ENCODE peak calls at places on chromosomes 4 and X, in six cellular contexts. C is H9, K is neuronal stem cell, N is mesenchymal stem cell, M is trophoblast cell, Z is H1. U is an unnamed sample.

GRCh38 chrX:136147966-136148365 is 633 bp downstream of the FHL1 start:
- DNase-seq in N (no peak), C (no peak), K (no peak), Z (no peak), M (no peak), U (no peak)

GRCh38 chrX:96655947-96656623 is 28.6 kb upstream of the DIAPH2 start:
- DNase-seq in N (no peak), M (no peak), K (no peak), Z (no peak), C (no peak), U (no peak)

GRCh38 chrX:96982159-96982558 is 98.5 kb downstream of the RPA4 start:
- DNase-seq in M (no peak), N (no peak), K (no peak), C (no peak), Z (no peak), U (no peak)

GRCh38 chrX:120746153-120746552 is 116.3 kb upstream of the C1GALT1C1 start:
- DNase-seq in K (no peak), M (no peak), Z (no peak), C (no peak), N (no peak), U (no peak)

GRCh38 chrX:154021131-154021611 is 1.5 kb upstream of the IRAK1 start:
- DNase-seq in M (peak), K (no peak), N (peak), C (no peak), Z (no peak), U (peak)

GRCh38 chrX:38249965-38250364 is 29.3 kb upstream of the SRPX start:
- DNase-seq in C (no peak), Z (no peak), N (no peak), M (no peak), K (no peak), U (peak)

GRCh38 chrX:111411591-111412371 is at the start of gene DCX:
- DNase-seq in C (peak), N (no peak), M (no peak), K (no peak), Z (no peak), U (no peak)

GRCh38 chrX:130829526-130830515 is 73.2 kb downstream of the ENOX2 start:
- DNase-seq in Z (no peak), K (no peak), N (no peak), C (no peak), M (peak), U (no peak)

GRCh38 chr4:141645611-141646340 is 9.4 kb downstream of the IL15 start:
- DNase-seq in N (peak), M (peak), Z (no peak), K (no peak), C (no peak), U (peak)

GRCh38 chr4:168485511-168485910 is 5.2 kb upstream of the DDX60L start:
- DNase-seq in K (no peak), M (peak), Z (no peak), C (no peak), N (no peak), U (no peak)

GRCh38 chrX:23616361-23616760 is 50.9 kb upstream of the PRDX4 start:
- DNase-seq in Z (no peak), N (peak), M (no peak), K (no peak), C (no peak), U (peak)

GRCh38 chr4:102196221-102196620 is 149.1 kb downstream of the SLC39A8 start:
- DNase-seq in M (no peak), C (no peak), Z (no peak), K (no peak), N (peak), U (no peak)

GRCh38 chr4:153790962-153791551 is 2.2 kb upstream of the SFRP2 start:
- DNase-seq in M (no peak), C (peak), Z (peak), K (peak), N (peak), U (no peak)

GRCh38 chr4:14719053-14719452 is 283.2 kb upstream of the CPEB2 start:
- DNase-seq in N (peak), Z (no peak), K (no peak), M (no peak), C (no peak), U (peak)

GRCh38 chrX:39577206-39577605 is 520.6 kb downstream of the BCOR start:
- DNase-seq in M (no peak), Z (no peak), K (no peak), N (peak), C (no peak), U (no peak)

GRCh38 chr4:86974481-86975050 is 39.8 kb downstream of the AFF1 start:
- DNase-seq in Z (no peak), N (no peak), C (no peak), K (no peak), M (no peak), U (no peak)

GRCh38 chrX:57528670-57529255 is 63.0 kb upstream of the ZXDB start:
- DNase-seq in N (no peak), K (no peak), Z (no peak), M (no peak), C (peak), U (peak)

GRCh38 chrX:103356023-103356798 is at the start of gene TCEAL9:
- DNase-seq in Z (no peak), M (peak), N (peak), K (no peak), C (peak), U (peak)

GRCh38 chrX:154470434-154470833 is 8.6 kb downstream of the LAGE3 start:
- DNase-seq in N (no peak), M (no peak), K (no peak), Z (no peak), C (no peak), U (no peak)

GRCh38 chr4:15963001-15963451 is at the start of gene FGFBP2:
- DNase-seq in Z (no peak), M (no peak), K (no peak), N (peak), C (peak), U (peak)

GRCh38 chr4:8905236-8905772 is 33.7 kb upstream of the HMX1 start:
- DNase-seq in N (no peak), C (peak), K (no peak), M (no peak), Z (no peak), U (no peak)

GRCh38 chrX:29792335-29792734 is 423.0 kb upstream of the MAGEB2 start:
- DNase-seq in C (no peak), K (no peak), N (no peak), M (no peak), Z (no peak), U (no peak)

GRCh38 chr4:173046818-173047217 is 121.8 kb upstream of the GALNT7 start:
- DNase-seq in Z (no peak), M (no peak), N (peak), C (no peak), K (no peak), U (peak)

GRCh38 chr4:1573830-1574459 is 110.2 kb downstream of the FAM53A start:
- DNase-seq in Z (no peak), K (no peak), M (no peak), N (no peak), C (no peak), U (no peak)

DNA sequence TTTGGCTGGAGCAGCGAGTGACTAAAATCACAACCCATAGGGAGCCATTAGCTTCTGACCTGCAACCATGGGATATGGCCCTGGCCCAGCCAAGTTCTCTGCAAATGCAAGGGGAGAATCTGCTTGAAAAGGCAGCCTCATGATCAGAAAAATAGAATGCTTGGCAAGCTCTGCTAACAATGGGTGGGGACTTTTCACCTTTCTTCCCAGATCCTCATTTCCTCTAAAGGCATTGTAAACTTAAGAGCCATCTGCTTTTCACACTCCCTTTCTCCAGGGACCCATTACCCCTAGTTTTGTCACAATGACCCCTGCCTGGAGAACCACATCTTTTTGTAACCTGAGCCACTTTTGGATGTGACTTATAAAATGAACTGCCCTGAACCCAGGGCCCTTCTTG is 104.3 kb downstream of the PARM1 start:
- DNase-seq in C (no peak), N (no peak), K (no peak), M (no peak), Z (no peak), U (no peak)
- H4K91ac ChIP-seq in C (no peak), N (no peak), K (no peak), M (no peak), Z (no peak), U (no peak)

DNA sequence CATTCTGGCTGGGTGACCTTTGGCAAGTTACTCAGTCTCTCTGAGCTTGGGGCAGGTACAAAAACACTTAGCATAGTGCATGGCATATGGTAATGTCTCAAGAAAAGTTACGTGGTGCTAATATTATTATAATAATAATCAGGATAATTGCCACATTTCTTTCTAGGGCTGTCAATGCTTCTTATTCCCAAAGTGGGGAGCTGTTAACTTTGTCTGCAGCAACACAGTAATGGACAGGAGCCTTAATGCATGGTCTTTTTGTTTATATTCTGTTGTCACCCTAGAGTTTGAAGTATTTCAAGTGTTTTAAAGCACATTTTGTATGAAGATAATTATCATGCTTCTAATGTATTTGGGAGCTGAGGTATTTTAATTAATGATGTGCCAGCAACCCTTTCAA is 121.8 kb downstream of the FHIP1A start:
- DNase-seq in M (no peak), N (peak), Z (no peak), C (no peak), K (no peak), U (no peak)
- H4K91ac ChIP-seq in M (no peak), N (no peak), Z (no peak), C (no peak), K (no peak), U (no peak)

DNA sequence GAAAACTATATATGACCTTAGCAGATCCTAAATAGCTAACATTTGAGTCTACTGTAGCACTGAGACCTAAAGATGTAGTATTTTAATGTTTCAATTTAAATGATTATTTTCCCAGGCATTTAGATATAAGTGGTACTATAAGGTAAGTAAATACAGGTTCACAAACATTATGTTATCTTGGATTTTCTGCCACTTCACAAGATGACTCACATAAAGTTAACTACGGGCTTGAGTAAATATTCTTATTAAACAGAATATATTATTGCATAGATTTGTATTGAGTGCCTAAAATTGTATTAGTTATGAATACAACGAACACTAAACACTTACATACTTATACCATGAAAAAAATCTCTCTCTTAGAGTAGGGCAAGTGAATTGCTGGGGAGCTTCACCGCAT is 34.2 kb upstream of the VCX3B start:
- DNase-seq in C (no peak), M (no peak), N (no peak), Z (no peak), K (no peak), U (no peak)
- H4K91ac ChIP-seq in C (no peak), M (no peak), N (no peak), Z (no peak), K (no peak), U (no peak)

DNA sequence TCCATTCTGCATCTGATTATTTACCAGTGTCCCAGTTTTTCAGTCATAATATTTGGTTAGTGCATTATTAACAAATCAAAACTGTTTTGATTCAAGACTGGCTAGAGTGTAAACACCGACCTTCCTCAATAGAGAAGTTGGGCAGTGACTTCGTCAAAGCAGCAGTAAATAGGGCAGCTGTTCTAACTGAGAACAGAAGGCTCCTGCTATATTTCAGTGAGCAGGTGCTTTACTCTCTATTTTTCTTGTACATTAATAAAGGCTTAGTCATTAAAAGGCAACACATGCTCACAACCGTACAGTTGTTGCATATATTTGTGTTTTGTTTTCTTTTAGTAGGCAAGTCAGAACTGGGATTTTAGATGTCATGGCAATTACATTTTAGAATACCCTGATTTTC is 233.5 kb downstream of the NDST4 start:
- DNase-seq in M (no peak), Z (no peak), K (no peak), N (no peak), C (no peak), U (no peak)
- H4K91ac ChIP-seq in M (no peak), Z (no peak), K (no peak), N (no peak), C (no peak), U (no peak)

GRCh38 chrX:139293991-139294390 is 236.5 kb upstream of the F9 start:
- DNase-seq in N (no peak), Z (no peak), C (no peak), M (no peak), K (no peak), U (no peak)
- H4K91ac ChIP-seq in N (no peak), Z (no peak), C (no peak), M (no peak), K (no peak), U (no peak)

GRCh38 chr4:143344774-143345173 is 8.1 kb downstream of the GAB1 start:
- DNase-seq in C (no peak), M (no peak), N (no peak), K (no peak), Z (no peak), U (no peak)
- H4K91ac ChIP-seq in C (no peak), M (no peak), N (no peak), K (no peak), Z (no peak), U (no peak)

GRCh38 chrX:7052541-7052940 is 95.0 kb upstream of the STS start:
- DNase-seq in M (no peak), K (no peak), N (no peak), C (no peak), Z (no peak), U (no peak)
- H4K91ac ChIP-seq in M (no peak), K (no peak), N (no peak), C (no peak), Z (no peak), U (no peak)

U was measured in IMR-90.